ENCODE peak calls at places on chromosomes 6 and 20, in five cellular contexts. G is psoas muscle, P is stomach, W is OCI-LY7, O is Peyer's patch. V is an unnamed sample.

GRCh38 chr6:54307412-54308036 is 717 bp upstream of the TINAG start:
- DNase-seq in O (peak; percentile 80), W (no peak), G (no peak), P (no peak), V (no peak)

GRCh38 chr6:44177691-44178423 is 19.2 kb downstream of the CAPN11 start:
- DNase-seq in P (no peak), O (peak; percentile 79), G (peak; percentile 68), W (no peak), V (no peak)

GRCh38 chr6:154848580-154848979 is 115.4 kb downstream of the SCAF8 start:
- DNase-seq in G (no peak), W (no peak), P (no peak), O (no peak), V (no peak)

GRCh38 chr20:15916623-15917022 is 656.6 kb downstream of the KIF16B start:
- DNase-seq in P (no peak), O (no peak), G (no peak), W (no peak), V (no peak)

GRCh38 chr6:148657053-148657452 is 89.8 kb upstream of the UST start:
- DNase-seq in W (no peak), G (no peak), P (no peak), O (no peak), V (no peak)

GRCh38 chr20:51491393-51491792 is 51.1 kb downstream of the NFATC2 start:
- DNase-seq in O (no peak), G (no peak), W (no peak), P (no peak), V (no peak)

GRCh38 chr6:21751608-21752007 is 158.1 kb downstream of the SOX4 start:
- DNase-seq in P (no peak), G (no peak), W (no peak), O (no peak), V (no peak)

GRCh38 chr6:137728386-137729349 is 138.4 kb upstream of the TNFAIP3 start:
- DNase-seq in W (no peak), G (peak; percentile 46), P (no peak), O (no peak), V (peak; percentile 10)

GRCh38 chr6:52089758-52090348 is 2.4 kb upstream of the PKHD1 start:
- DNase-seq in P (no peak), O (no peak), W (no peak), G (no peak), V (no peak)

GRCh38 chr20:7665311-7665863 is 274.9 kb downstream of the HAO1 start:
- DNase-seq in W (no peak), G (no peak), P (no peak), O (no peak), V (no peak)

GRCh38 chr6:16184129-16184528 is 54.3 kb upstream of the GMPR start:
- DNase-seq in O (peak; percentile 84), G (no peak), P (peak; percentile 69), W (peak; percentile 47), V (no peak)

GRCh38 chr6:154815938-154816820 is 83.0 kb downstream of the SCAF8 start:
- DNase-seq in O (no peak), G (no peak), P (no peak), W (no peak), V (no peak)

GRCh38 chr6:88867841-88868558 is 95.4 kb downstream of the RNGTT start:
- DNase-seq in G (no peak), P (no peak), O (no peak), W (no peak), V (no peak)

GRCh38 chr6:30793521-30794194 is 49.3 kb upstream of the IER3 start:
- DNase-seq in W (no peak), O (no peak), P (no peak), G (no peak), V (no peak)

GRCh38 chr6:84065718-84066290 is 32.2 kb downstream of the MRAP2 start:
- DNase-seq in W (no peak), G (no peak), P (no peak), O (no peak), V (no peak)

GRCh38 chr20:13684566-13685222 is 46.0 kb upstream of the TASP1 start:
- DNase-seq in G (no peak), W (peak; percentile 3), P (no peak), O (peak; percentile 49), V (no peak)

GRCh38 chr6:41488392-41489129 is 57.6 kb upstream of the FOXP4 start:
- DNase-seq in G (no peak), P (no peak), O (no peak), W (no peak), V (no peak)

GRCh38 chr20:38147751-38148150 is 17.3 kb downstream of the TGM2 start:
- DNase-seq in O (no peak), G (no peak), P (no peak), W (no peak), V (no peak)

GRCh38 chr6:109455161-109455501 is 441 bp downstream of the MICAL1 start:
- DNase-seq in W (peak; percentile 72), O (peak; percentile 81), G (no peak), P (no peak), V (no peak)

GRCh38 chr20:39878809-39879208 is 810.2 kb downstream of the MAFB start:
- DNase-seq in P (no peak), O (no peak), G (no peak), W (no peak), V (no peak)

GRCh38 chr20:33076662-33077398 is 2.6 kb upstream of the BPIFB4 start:
- DNase-seq in O (no peak), P (no peak), G (no peak), W (no peak), V (no peak)

GRCh38 chr6:90493332-90493731 is 93.5 kb downstream of the MAP3K7 start:
- DNase-seq in P (no peak), O (no peak), G (no peak), W (no peak), V (no peak)

GRCh38 chr20:57400262-57400701 is 9.1 kb downstream of the RBM38 start:
- DNase-seq in G (peak; percentile 14), W (no peak), O (no peak), P (no peak), V (peak; percentile 58)

GRCh38 chr20:5448449-5449118 is 131.8 kb upstream of the PROKR2 start:
- DNase-seq in P (peak; percentile 51), G (no peak), W (peak; percentile 57), O (peak; percentile 84), V (peak; percentile 29)

GRCh38 chr6:80523029-80523428 is 416.6 kb downstream of the BCKDHB start:
- DNase-seq in W (no peak), O (no peak), G (no peak), P (no peak), V (no peak)

GRCh38 chr20:34420146-34420545 is 57.1 kb downstream of the ITCH start:
- DNase-seq in O (no peak), W (no peak), G (no peak), P (no peak), V (no peak)

GRCh38 chr6:37663016-37663810 is 34.5 kb downstream of the MDGA1 start:
- DNase-seq in P (no peak), G (no peak), O (no peak), W (no peak), V (no peak)

GRCh38 chr6:143079325-143079640 is 18.6 kb downstream of the AIG1 start:
- DNase-seq in G (no peak), O (no peak), P (no peak), W (no peak), V (no peak)

GRCh38 chr20:46670585-46671584 is 18.4 kb downstream of the TP53RK start:
- DNase-seq in G (no peak), O (no peak), W (no peak), P (no peak), V (no peak)

GRCh38 chr6:158437571-158437970 is 122.3 kb upstream of the TMEM181 start:
- DNase-seq in O (no peak), W (no peak), P (no peak), G (no peak), V (no peak)

GRCh38 chr6:55433446-55434130 is 106.3 kb downstream of the GFRAL start:
- DNase-seq in P (no peak), O (no peak), W (no peak), G (no peak), V (no peak)

GRCh38 chr6:107179004-107179403 is 63.7 kb upstream of the BEND3 start:
- DNase-seq in W (peak; percentile 25), P (no peak), O (no peak), G (no peak), V (no peak)

GRCh38 chr20:17710379-17711305 is 10.9 kb downstream of the BANF2 start:
- DNase-seq in W (no peak), O (no peak), P (no peak), G (no peak), V (peak; percentile 44)

DNA sequence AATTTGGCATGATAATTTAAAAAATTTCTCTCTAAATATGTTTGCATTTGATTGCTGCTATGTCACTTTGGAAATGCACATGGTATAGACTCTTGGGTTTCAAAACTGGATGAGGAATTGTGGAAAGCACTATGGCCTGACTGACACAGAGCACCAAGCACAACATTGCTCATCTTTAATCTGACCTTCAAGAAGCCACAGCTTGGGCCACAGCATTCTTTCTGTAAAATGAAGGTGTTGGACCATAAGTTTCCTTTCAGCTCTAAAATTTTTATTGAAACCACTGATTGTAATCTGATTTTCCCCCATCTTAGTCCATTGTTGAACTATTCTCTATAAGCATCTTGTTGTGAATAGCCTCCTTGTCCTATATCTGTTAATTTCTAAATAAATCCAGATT is 41.0 kb downstream of the QKI start:
- DNase-seq in G (no peak), O (no peak), P (no peak), W (no peak), V (no peak)
- H3K4me1 ChIP-seq in G (peaks cover 95% of the 10 kb centered on the region), O (no peaks in the 10 kb centered on the region), P (peaks cover 70% of the 10 kb centered on the region), W (no peaks in the 10 kb centered on the region), V (peaks cover 4% of the 10 kb centered on the region)

DNA sequence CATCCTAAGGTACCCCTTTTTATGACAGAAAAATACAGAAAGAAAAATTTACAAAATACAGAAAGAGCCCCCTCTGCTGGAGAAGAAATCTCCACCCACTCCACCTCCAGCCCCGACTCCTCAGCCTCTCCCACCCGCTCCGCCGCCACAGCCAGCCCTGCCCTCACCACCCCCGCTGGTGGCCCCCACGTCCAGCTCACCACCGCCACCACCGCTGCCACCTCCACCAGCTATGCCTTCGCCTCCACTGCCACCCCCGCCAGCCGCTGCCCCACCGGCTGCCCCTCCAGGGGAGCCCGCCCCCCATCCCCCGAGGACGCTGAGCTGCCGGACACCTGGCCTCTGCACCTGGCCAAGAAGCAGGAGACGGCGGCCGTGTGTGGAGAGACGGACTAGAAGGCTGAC is 17.7 kb downstream of the WFDC2 start:
- DNase-seq in G (no peak), O (no peak), P (no peak), W (peak; percentile 10), V (no peak)
- H3K4me3 ChIP-seq in G (no peak overlapping the region), O (no peak overlapping the region), P (no peak overlapping the region), W (no peak overlapping the region), V (no peak overlapping the region)

GRCh38 chr6:24779416-24779815 is 4.7 kb downstream of the GMNN start:
- DNase-seq in P (no peak), W (no peak), G (no peak), O (no peak), V (no peak)
- TF ChIP-seq CTCF in P (no peak), W (no peak), G (no peak), O (no peak), V (no peak)

GRCh38 chr20:21102691-21103311 is 3.4 kb downstream of the LINC00237 start:
- DNase-seq in W (peak; percentile 37), G (peak; percentile 33), P (peak; percentile 49), O (peak; percentile 78), V (peak; percentile 60)
- H3K4me1 ChIP-seq in W (peaks cover 35% of the 10 kb centered on the region), G (peaks cover 39% of the 10 kb centered on the region), P (peaks cover 61% of the 10 kb centered on the region), O (no peaks in the 10 kb centered on the region), V (peaks cover 5% of the 10 kb centered on the region)

V was measured in pancreas.